ENCODE peak calls at places on chromosomes 1 and 21, in eight cellular contexts. N is activated T-helper 9 cell treated with anti-CD3 and anti-CD28 coated beads, Interleukin-2, amount 50 U/mL, for 16 hours; E is omental fat pad; G is neural crest cell; J is astrocyte of the spinal cord; I is mesendoderm; P is CD8-positive, alpha-beta T cell; Z is natural killer cell treated with Interleukin-12 subunit alpha and Interleukin-12 subunit beta and Interleukin-15 and Interleukin-18, amount 100 ng/mL, for 72 hours. R is an unnamed sample.
A peak's percentile ranks its signal among the peaks of the same experiment; 100 is the strongest.

GRCh38 chr1:101139130-101139529 is 97.7 kb upstream of the S1PR1 start:
- DNase-seq in E (no peak), G (no peak), Z (no peak), I (peak; percentile 59), P (no peak), N (no peak), J (no peak), R (no peak)

GRCh38 chr21:42118901-42119300 is 47.8 kb downstream of the UMODL1 start:
- DNase-seq in E (no peak), G (no peak), I (no peak), N (no peak), J (no peak), P (no peak), Z (no peak), R (no peak)

GRCh38 chr1:116168277-116169032 is 57.3 kb downstream of the MAB21L3 start:
- DNase-seq in J (peak; percentile 46), P (peak; percentile 89), N (peak; percentile 74), Z (peak; percentile 83), G (peak; percentile 83), I (peak; percentile 77), E (peak; percentile 49), R (peak; percentile 13)

GRCh38 chr1:205976708-205977107 is 26.5 kb downstream of the RAB7B start:
- DNase-seq in J (peak; percentile 30), Z (no peak), P (no peak), I (peak; percentile 92), N (no peak), G (no peak), E (peak; percentile 12), R (peak; percentile 51)

GRCh38 chr1:41578712-41579335 is 94.3 kb upstream of the EDN2 start:
- DNase-seq in N (no peak), I (peak; percentile 65), G (no peak), P (no peak), E (no peak), Z (no peak), J (peak; percentile 22), R (peak; percentile 30)

GRCh38 chr1:89425056-89425455 is 61.2 kb downstream of the GBP6 start:
- DNase-seq in E (no peak), N (no peak), G (no peak), P (no peak), J (no peak), Z (no peak), I (no peak), R (no peak)

GRCh38 chr1:114691061-114691460 is 4.3 kb downstream of the AMPD1 start:
- DNase-seq in J (peak; percentile 10), E (no peak), N (no peak), G (no peak), P (no peak), Z (no peak), I (no peak), R (no peak)

GRCh38 chr1:1200876-1201810 is 5.2 kb downstream of the TNFRSF18 start:
- DNase-seq in I (peak; percentile 40), N (peak; percentile 91), P (peak; percentile 90), J (peak; percentile 22), G (no peak), Z (peak; percentile 96), E (peak; percentile 52), R (peak; percentile 45)

GRCh38 chr21:42397291-42398129 is 1.7 kb upstream of the TMPRSS3 start:
- DNase-seq in E (no peak), P (no peak), N (no peak), J (no peak), G (no peak), I (no peak), Z (no peak), R (no peak)

GRCh38 chr1:106055900-106056299 is 1000.6 kb upstream of the PRMT6 start:
- DNase-seq in N (no peak), E (no peak), J (no peak), I (no peak), Z (no peak), P (no peak), G (no peak), R (no peak)

GRCh38 chr21:20998456-20998789 is 214 bp downstream of the NCAM2 start:
- DNase-seq in E (no peak), G (no peak), Z (no peak), N (no peak), J (no peak), P (no peak), I (no peak), R (peak; percentile 5)

GRCh38 chr21:24011087-24011486 is 1596.2 kb downstream of the MRPL39 start:
- DNase-seq in Z (no peak), I (no peak), P (no peak), N (no peak), G (no peak), E (no peak), J (no peak), R (no peak)

GRCh38 chr1:145891587-145892485 is 6.2 kb upstream of the ANKRD35 start:
- DNase-seq in N (peak; percentile 20), G (peak; percentile 93), J (peak; percentile 100), P (peak; percentile 52), Z (no peak), I (peak; percentile 99), E (peak; percentile 92), R (peak; percentile 93)

GRCh38 chr1:158124034-158124433 is 56.7 kb upstream of the CD1D start:
- DNase-seq in N (no peak), P (no peak), I (peak; percentile 59), E (no peak), Z (no peak), J (peak; percentile 18), G (no peak), R (no peak)

GRCh38 chr1:202938287-202938925 is 11.4 kb upstream of the KLHL12 start:
- DNase-seq in G (no peak), Z (no peak), J (no peak), P (no peak), E (no peak), I (peak; percentile 5), N (no peak), R (no peak)

GRCh38 chr1:183245366-183245765 is 59.3 kb downstream of the LAMC2 start:
- DNase-seq in G (no peak), I (no peak), N (no peak), Z (no peak), E (no peak), P (no peak), J (no peak), R (no peak)